ENCODE peak calls at places on chromosomes 5 and 9, in seven cellular contexts. T is WTC11, Z is H1, R is HCT116, N is HepG2, B is GM12878, V is K562. O is an unnamed sample.

GRCh38 chr5:28927559-28928326 is 1889.4 kb upstream of the CDH9 start:
- DNase-seq in T (no peak), Z (no peak), R (no peak), N (no peak), B (no peak), V (no peak), O (no peak)

GRCh38 chr5:65999061-65999723 is 72.8 kb downstream of the ERBIN start:
- DNase-seq in T (no peak), Z (no peak), R (no peak), N (no peak), B (no peak), V (no peak), O (no peak)

GRCh38 chr5:92308679-92309078 is 925.6 kb upstream of the ARRDC3 start:
- DNase-seq in T (no peak), Z (no peak), R (no peak), N (no peak), B (no peak), V (no peak), O (no peak)

GRCh38 chr9:111451570-111451969 is 32.6 kb downstream of the ECPAS start:
- DNase-seq in T (no peak), Z (no peak), R (no peak), N (no peak), B (no peak), V (no peak), O (no peak)

GRCh38 chr5:90866915-90867715 is 308.5 kb downstream of the ADGRV1 start:
- DNase-seq in T (no peak), Z (no peak), R (no peak), N (peak; percentile 71), B (no peak), V (no peak), O (no peak)

GRCh38 chr5:93193756-93194155 is 387.3 kb downstream of the NR2F1-AS1 start:
- DNase-seq in T (no peak), Z (no peak), R (no peak), N (no peak), B (no peak), V (no peak), O (no peak)

GRCh38 chr5:59126665-59127354 is 543.9 kb downstream of the RAB3C start:
- DNase-seq in T (no peak), Z (no peak), R (no peak), N (no peak), B (no peak), V (no peak), O (no peak)

GRCh38 chr5:914174-914573 is 21.5 kb downstream of the TRIP13 start:
- DNase-seq in T (no peak), Z (no peak), R (no peak), N (no peak), B (no peak), V (no peak), O (no peak)

GRCh38 chr9:34371886-34372597 is 4.7 kb downstream of the MYORG start:
- DNase-seq in T (no peak), Z (no peak), R (no peak), N (no peak), B (no peak), V (no peak), O (no peak)

GRCh38 chr9:116616304-116616914 is 70.7 kb upstream of the TRIM32 start:
- DNase-seq in T (no peak), Z (no peak), R (no peak), N (no peak), B (no peak), V (no peak), O (no peak)

GRCh38 chr5:139494256-139494655 is 11.7 kb upstream of the STING1 start:
- DNase-seq in T (no peak), Z (no peak), R (no peak), N (no peak), B (no peak), V (no peak), O (no peak)

GRCh38 chr9:105063665-105064247 is 135.8 kb upstream of the ABCA1 start:
- DNase-seq in T (no peak), Z (no peak), R (no peak), N (peak; percentile 75), B (no peak), V (no peak), O (no peak)

GRCh38 chr9:73118898-73119554 is 32.6 kb upstream of the ANXA1 start:
- DNase-seq in T (no peak), Z (no peak), R (peak; percentile 66), N (no peak), B (no peak), V (no peak), O (no peak)

GRCh38 chr9:116546711-116547581 is 140.2 kb upstream of the TRIM32 start:
- DNase-seq in T (no peak), Z (no peak), R (no peak), N (peak; percentile 90), B (no peak), V (no peak), O (no peak)

GRCh38 chr9:100426194-100426531 is 780 bp upstream of the MSANTD3 start:
- DNase-seq in T (no peak), Z (no peak), R (no peak), N (no peak), B (no peak), V (no peak), O (no peak)

GRCh38 chr5:67028981-67029380 is 167.6 kb downstream of the CD180 start:
- DNase-seq in T (no peak), Z (no peak), R (no peak), N (no peak), B (no peak), V (no peak), O (no peak)

GRCh38 chr5:142726188-142726731 is 40.4 kb upstream of the FGF1 start:
- DNase-seq in T (no peak), Z (no peak), R (no peak), N (no peak), B (peak; percentile 40), V (no peak), O (no peak)

GRCh38 chr9:79013715-79014610 is 557.8 kb upstream of the TLE4 start:
- DNase-seq in T (no peak), Z (no peak), R (no peak), N (no peak), B (no peak), V (no peak), O (no peak)

GRCh38 chr9:131642496-131643083 is 97.3 kb downstream of the PRRT1B start:
- DNase-seq in T (no peak), Z (no peak), R (no peak), N (no peak), B (no peak), V (no peak), O (no peak)

GRCh38 chr9:131640438-131641181 is 95.3 kb downstream of the PRRT1B start:
- DNase-seq in T (no peak), Z (no peak), R (no peak), N (no peak), B (no peak), V (no peak), O (no peak)

GRCh38 chr9:131641618-131642495 is 96.5 kb downstream of the PRRT1B start:
- DNase-seq in T (no peak), Z (no peak), R (no peak), N (no peak), B (no peak), V (no peak), O (no peak)

GRCh38 chr9:131649646-131650045 is 90.2 kb downstream of the RAPGEF1 start:
- DNase-seq in T (no peak), Z (no peak), R (no peak), N (no peak), B (no peak), V (no peak), O (no peak)

GRCh38 chr9:131645078-131645776 is 94.6 kb downstream of the RAPGEF1 start:
- DNase-seq in T (no peak), Z (no peak), R (no peak), N (no peak), B (no peak), V (no peak), O (no peak)
- TF ChIP-seq SP1 in T (no peak), Z (no peak), R (no peak), N (no peak), B (no peak), V (no peak), O (no peak)

DNA sequence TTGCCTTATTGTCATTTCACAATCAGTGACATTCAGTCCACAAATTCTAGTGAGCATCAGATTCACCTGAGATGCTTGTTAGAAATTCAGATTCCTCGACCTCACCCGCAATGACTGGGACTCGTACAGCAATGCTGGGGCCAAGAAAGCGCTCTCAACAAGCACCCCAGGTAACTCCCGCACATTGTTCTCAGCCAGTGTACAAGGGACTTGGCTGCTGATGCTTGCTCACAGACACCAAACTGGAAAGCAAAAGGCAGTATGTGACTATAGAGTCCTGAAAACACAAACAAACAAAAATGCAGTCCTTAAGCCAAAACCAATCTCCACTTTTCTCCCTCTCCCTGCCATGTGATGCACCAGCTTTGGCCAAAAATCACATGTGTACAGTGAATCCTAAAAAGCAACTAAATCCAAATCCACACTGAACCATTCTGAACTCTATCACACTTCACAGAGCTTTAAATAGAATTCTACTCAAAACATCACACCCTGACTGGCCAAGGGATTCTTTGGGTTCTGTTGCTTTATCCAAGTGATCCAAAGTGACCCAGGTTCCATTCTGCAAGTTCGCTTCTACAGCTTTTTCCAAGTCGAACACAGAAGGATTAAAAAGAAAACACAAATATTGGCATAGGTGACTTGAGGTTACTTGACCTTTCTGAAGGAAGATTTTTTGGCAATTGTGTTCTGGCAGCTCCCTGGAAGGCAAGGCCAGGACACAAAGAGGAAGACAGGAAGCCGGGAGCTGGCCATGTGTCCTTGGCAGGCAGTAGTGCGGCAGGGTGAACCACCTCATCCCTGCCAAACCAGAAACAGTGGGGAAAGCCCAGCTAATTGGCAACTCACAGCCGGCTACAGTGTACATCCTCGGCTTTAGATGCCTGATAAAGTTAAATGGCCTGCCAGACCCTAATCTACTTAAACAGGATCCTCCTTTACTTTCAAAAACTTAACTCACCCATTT is 115.1 kb downstream of the NFIB start:
- DNase-seq in T (no peak), Z (no peak), R (no peak), N (no peak), B (no peak), V (no peak), O (no peak)
- TF ChIP-seq SP1 in T (no peak), Z (no peak), R (no peak), N (no peak), B (no peak), V (no peak), O (no peak)

GRCh38 chr9:20658677-20659473 is 25.2 kb upstream of the FOCAD start:
- DNase-seq in T (no peak), Z (no peak), R (no peak), N (no peak), B (no peak), V (no peak), O (no peak)

GRCh38 chr9:20662156-20662555 is 21.9 kb upstream of the FOCAD start:
- DNase-seq in T (no peak), Z (no peak), R (no peak), N (no peak), B (no peak), V (no peak), O (no peak)

GRCh38 chr9:20664501-20664900 is 19.6 kb upstream of the FOCAD start:
- DNase-seq in T (no peak), Z (no peak), R (no peak), N (no peak), B (no peak), V (no peak), O (no peak)

GRCh38 chr9:20663133-20663532 is 20.9 kb upstream of the FOCAD start:
- DNase-seq in T (no peak), Z (no peak), R (no peak), N (no peak), B (no peak), V (no peak), O (no peak)

GRCh38 chr9:20659474-20659962 is 24.5 kb upstream of the FOCAD start:
- DNase-seq in T (no peak), Z (no peak), R (no peak), N (no peak), B (no peak), V (no peak), O (no peak)
- TF ChIP-seq SP1 in T (no peak), Z (no peak), R (no peak), N (no peak), B (no peak), V (no peak), O (no peak)

GRCh38 chr5:129244478-129244877 is 149.9 kb downstream of the ISOC1 start:
- DNase-seq in T (no peak), Z (no peak), R (no peak), N (no peak), B (no peak), V (no peak), O (no peak)
- TF ChIP-seq SP1 in T (no peak), Z (no peak), R (no peak), N (no peak), B (no peak), V (no peak), O (no peak)

O was measured in HEK293T.